ENCODE peak calls at places on chromosome 2, in ten cellular contexts. G is BE2C, E is heart left ventricle, X is HCT116, P is brain microvascular endothelial cell, Y is IMR-90, F is heart right ventricle, M is neural progenitor cell, H is tibial nerve, T is left ventricle myocardium inferior. R is an unnamed sample.
A peak's percentile ranks its signal among the peaks of the same experiment; 100 is the strongest.

GRCh38 chr2:69464575-69464974 is 27.3 kb upstream of the NFU1 start:
- DNase-seq in G (no peak), P (peak; percentile 74), Y (peak; percentile 80), T (peak; percentile 29), E (no peak), M (no peak), X (no peak), F (peak; percentile 27), H (no peak), R (no peak)

GRCh38 chr2:157875720-157876065 is 437 bp downstream of the ACVR1 start:
- DNase-seq in X (no peak), G (no peak), F (peak; percentile 68), E (no peak), Y (no peak), H (peak; percentile 15), T (peak; percentile 67), M (peak; percentile 83), P (no peak), R (peak; percentile 31)

GRCh38 chr2:241030883-241031282 is 32.5 kb downstream of the SNED1 start:
- DNase-seq in M (no peak), Y (no peak), F (no peak), G (no peak), X (no peak), T (no peak), H (no peak), E (no peak), P (no peak), R (no peak)

GRCh38 chr2:223930002-223930976 is 14.8 kb downstream of the WDFY1 start:
- DNase-seq in M (no peak), Y (peak; percentile 76), T (peak; percentile 62), G (peak; percentile 64), X (no peak), P (peak; percentile 80), F (peak; percentile 42), H (no peak), E (peak; percentile 76), R (no peak)

GRCh38 chr2:72027426-72028161 is 120.1 kb downstream of the CYP26B1 start:
- DNase-seq in F (no peak), X (no peak), E (peak; percentile 8), M (no peak), P (no peak), H (no peak), G (no peak), Y (no peak), T (no peak), R (no peak)

GRCh38 chr2:200602584-200602983 is 16.8 kb downstream of the AOX1 start:
- DNase-seq in Y (no peak), H (no peak), F (no peak), E (no peak), P (no peak), T (no peak), G (no peak), M (no peak), X (no peak), R (no peak)

GRCh38 chr2:218878941-218879761 is 1.5 kb upstream of the WNT10A start:
- DNase-seq in E (no peak), P (no peak), T (peak; percentile 12), G (peak; percentile 70), H (no peak), X (no peak), Y (no peak), M (peak; percentile 76), F (no peak), R (no peak)

GRCh38 chr2:186093168-186093567 is 354.6 kb downstream of the FSIP2 start:
- DNase-seq in P (no peak), E (no peak), F (no peak), X (no peak), H (no peak), Y (no peak), M (no peak), T (no peak), G (no peak), R (no peak)

GRCh38 chr2:230016844-230017243 is 51.9 kb downstream of the SLC16A14 start:
- DNase-seq in E (no peak), T (no peak), F (no peak), P (no peak), M (no peak), G (no peak), Y (no peak), X (no peak), H (no peak), R (no peak)

GRCh38 chr2:56654936-56655335 is 471.1 kb downstream of the CCDC85A start:
- DNase-seq in X (no peak), E (no peak), H (no peak), P (no peak), Y (no peak), F (no peak), G (no peak), T (no peak), M (no peak), R (no peak)

GRCh38 chr2:190327995-190328394 is 8.4 kb upstream of the HIBCH start:
- DNase-seq in G (no peak), Y (no peak), E (no peak), H (no peak), F (no peak), M (no peak), T (no peak), X (no peak), P (no peak), R (no peak)

GRCh38 chr2:61535449-61535848 is 2.7 kb downstream of the XPO1 start:
- DNase-seq in T (no peak), X (no peak), Y (no peak), G (no peak), F (no peak), M (no peak), P (no peak), H (no peak), E (no peak), R (no peak)

GRCh38 chr2:74304332-74305148 is 38.7 kb downstream of the SLC4A5 start:
- DNase-seq in X (no peak), H (no peak), Y (no peak), P (no peak), F (no peak), M (no peak), T (no peak), G (no peak), E (no peak), R (no peak)

GRCh38 chr2:116719841-116720240 is 1094.7 kb upstream of the DDX18 start:
- DNase-seq in X (no peak), P (peak; percentile 1), F (no peak), E (no peak), Y (no peak), G (peak; percentile 53), H (no peak), M (no peak), T (no peak), R (no peak)

GRCh38 chr2:128219891-128220290 is 98.8 kb downstream of the HS6ST1 start:
- DNase-seq in H (no peak), F (no peak), E (no peak), G (no peak), Y (no peak), M (no peak), T (no peak), X (no peak), P (no peak), R (no peak)

GRCh38 chr2:29022455-29023128 is 41.5 kb downstream of the TOGARAM2 start:
- DNase-seq in F (no peak), M (no peak), X (no peak), T (no peak), H (no peak), E (no peak), P (peak; percentile 68), G (no peak), Y (no peak), R (no peak)

GRCh38 chr2:140905078-140905781 is 1225.6 kb downstream of the LRP1B start:
- DNase-seq in H (no peak), X (no peak), T (no peak), M (peak; percentile 38), Y (no peak), F (no peak), E (no peak), G (no peak), P (no peak), R (no peak)

GRCh38 chr2:37459095-37459981 is 114.9 kb downstream of the QPCT start:
- DNase-seq in X (no peak), T (no peak), F (no peak), G (no peak), H (no peak), P (peak; percentile 82), M (no peak), E (no peak), Y (peak; percentile 89), R (no peak)

DNA sequence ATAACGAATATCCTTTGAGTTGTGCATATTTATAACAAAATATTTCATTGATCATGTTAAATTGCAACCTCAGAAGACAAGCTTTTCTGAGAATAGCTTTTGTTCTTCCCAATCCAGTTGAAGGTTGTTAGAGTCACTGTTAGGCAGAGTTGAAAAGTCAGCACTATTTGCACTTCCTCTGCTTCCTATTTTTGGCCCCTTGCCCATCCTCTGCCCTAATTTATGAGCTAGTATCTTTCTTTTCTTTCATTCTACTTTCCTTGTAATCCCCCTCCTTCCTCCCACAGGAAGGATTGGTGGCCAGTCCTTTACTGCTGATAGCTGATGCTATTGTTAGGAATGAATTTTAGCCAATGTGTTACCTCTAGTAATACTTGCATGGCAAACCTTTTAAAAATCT is 4.9 kb downstream of the RALB start:
- DNase-seq in P (no peak), Y (no peak), M (no peak), E (no peak), G (no peak), T (no peak), H (no peak), X (no peak), F (no peak), R (no peak)
- H3K4me3 ChIP-seq in P (no peak overlapping the region), Y (no peak overlapping the region), M (no peak overlapping the region), E (no peak overlapping the region), G (no peak overlapping the region), T (no peak overlapping the region), H (no peak overlapping the region), X (no peak overlapping the region), F (no peak overlapping the region), R (no peak overlapping the region)

GRCh38 chr2:235028646-235029045 is 76.8 kb downstream of the SH3BP4 start:
- DNase-seq in P (no peak), T (no peak), E (no peak), Y (no peak), H (no peak), M (no peak), G (no peak), X (no peak), F (no peak), R (no peak)
- H3K4me3 ChIP-seq in P (no peak overlapping the region), T (no peak overlapping the region), E (no peak overlapping the region), Y (no peak overlapping the region), H (no peak overlapping the region), M (no peak overlapping the region), G (no peak overlapping the region), X (no peak overlapping the region), F (no peak overlapping the region), R (no peak overlapping the region)

GRCh38 chr2:156486614-156487013 is 50.4 kb downstream of the GPD2 start:
- DNase-seq in P (no peak), X (no peak), F (no peak), Y (no peak), E (no peak), H (no peak), G (no peak), M (no peak), T (no peak), R (no peak)
- H3K4me3 ChIP-seq in P (no peak overlapping the region), X (no peak overlapping the region), F (no peak overlapping the region), Y (no peak overlapping the region), E (no peak overlapping the region), H (no peak overlapping the region), G (no peak overlapping the region), M (no peak overlapping the region), T (no peak overlapping the region), R (no peak overlapping the region)

DNA sequence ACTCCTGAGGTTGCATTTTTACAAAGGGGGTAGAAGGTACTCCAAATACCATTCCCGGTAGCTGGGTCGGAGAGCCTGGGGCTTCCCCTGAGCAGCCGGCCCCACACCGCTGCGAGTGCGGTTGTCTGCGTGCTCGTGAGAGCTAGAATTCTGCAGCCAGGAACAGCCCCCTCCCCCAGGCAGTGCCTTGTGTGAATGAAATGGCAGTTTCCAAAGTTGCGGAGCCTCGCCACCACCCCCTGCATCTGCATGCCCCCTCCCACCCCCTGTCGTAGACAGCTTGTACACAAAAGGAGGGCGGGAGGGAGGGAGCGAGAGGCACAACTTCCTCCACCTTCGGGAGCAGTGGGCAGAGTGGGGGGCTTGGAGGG is 1.1 kb downstream of the MYCN start:
- DNase-seq in T (no peak), P (no peak), Y (no peak), H (no peak), E (no peak), G (peak; percentile 100), M (peak; percentile 83), X (no peak), F (no peak), R (no peak)
- H3K4me3 ChIP-seq in T (peak overlapping the region; percentile 73), P (no peak overlapping the region), Y (no peak overlapping the region), H (peak overlapping the region; percentile 43), E (peak overlapping the region; percentile 22), G (peak overlapping the region; percentile 0), M (peak overlapping the region; percentile 78), X (no peak overlapping the region), F (peak overlapping the region; percentile 50), R (peak overlapping the region; percentile 35)